ENCODE peak calls at places on chromosomes 3 and 15, in nine cellular contexts. G, Y, S, A, R, Z, N, F and Q are unnamed samples.

GRCh38 chr15:51580982-51581381 is 41.6 kb downstream of the DMXL2 start:
- DNase-seq in N (no peak), Z (no peak), A (no peak), R (no peak), G (no peak), F (no peak), S (no peak), Y (no peak), Q (no peak)

GRCh38 chr15:78035319-78035718 is 42.2 kb downstream of the TBC1D2B start:
- DNase-seq in Z (no peak), S (peak), R (no peak), N (peak), F (no peak), A (no peak), G (peak), Y (no peak), Q (no peak)

GRCh38 chr15:58065445-58066041 is at the start of gene ALDH1A2:
- DNase-seq in Y (no peak), S (peak), R (no peak), G (no peak), N (peak), A (no peak), F (no peak), Z (no peak), Q (no peak)

GRCh38 chr3:113531826-113532697 is at the start of gene SIDT1:
- DNase-seq in S (peak), F (no peak), R (no peak), G (no peak), Z (no peak), N (no peak), A (peak), Y (no peak), Q (no peak)

GRCh38 chr15:67701669-67702068 is 123.6 kb upstream of the SKOR1 start:
- DNase-seq in F (no peak), A (no peak), Y (peak), Z (peak), N (no peak), G (no peak), S (peak), R (no peak), Q (no peak)

GRCh38 chr3:129289201-129289921 is 10.7 kb downstream of the HMCES start:
- DNase-seq in G (peak), A (no peak), N (no peak), S (peak), F (no peak), Y (peak), R (no peak), Z (peak), Q (no peak)

GRCh38 chr3:58993547-58993946 is 56.3 kb downstream of the CFAP20DC start:
- DNase-seq in Y (no peak), S (no peak), N (no peak), Z (no peak), R (no peak), A (no peak), F (no peak), G (no peak), Q (no peak)

GRCh38 chr15:101127503-101128076 is 124.3 kb downstream of the CHSY1 start:
- DNase-seq in A (peak), S (peak), N (peak), G (peak), R (peak), F (no peak), Y (peak), Z (peak), Q (peak)

GRCh38 chr15:72312605-72313447 is 7.1 kb downstream of the CELF6 start:
- DNase-seq in A (peak), Y (peak), Z (peak), F (peak), N (peak), G (peak), R (peak), S (peak), Q (no peak)

GRCh38 chr3:166663194-166663593 is 716.9 kb downstream of the ZBBX start:
- DNase-seq in F (no peak), Y (no peak), G (no peak), Z (peak), N (no peak), R (no peak), S (no peak), A (peak), Q (no peak)

GRCh38 chr3:37660782-37661181 is 200.9 kb upstream of the CTDSPL start:
- DNase-seq in N (no peak), F (no peak), R (no peak), A (no peak), S (no peak), Y (no peak), G (no peak), Z (no peak), Q (no peak)

GRCh38 chr3:50271314-50272072 is 2.5 kb downstream of the SEMA3B start:
- DNase-seq in R (no peak), Z (no peak), F (no peak), S (no peak), A (no peak), G (no peak), Y (no peak), N (no peak), Q (no peak)

GRCh38 chr3:8657804-8658311 is 13.3 kb upstream of the SSUH2 start:
- DNase-seq in A (peak), Y (no peak), S (no peak), G (no peak), R (no peak), Z (no peak), N (no peak), F (no peak), Q (no peak)

GRCh38 chr3:187758318-187758717 is 13.1 kb upstream of the BCL6 start:
- DNase-seq in R (no peak), F (no peak), A (no peak), G (no peak), Y (no peak), Z (no peak), N (no peak), S (no peak), Q (no peak)

GRCh38 chr3:113005622-113006021 is 14.8 kb downstream of the GTPBP8 start:
- DNase-seq in N (no peak), F (no peak), R (no peak), A (no peak), Z (no peak), G (no peak), Y (no peak), S (no peak), Q (no peak)

GRCh38 chr3:98961161-98962155 is 60.0 kb upstream of the DCBLD2 start:
- DNase-seq in Y (peak), R (peak), A (peak), G (peak), N (no peak), Z (peak), S (peak), F (no peak), Q (peak)

GRCh38 chr15:52653451-52653964 is 25.7 kb downstream of the ATOSA start:
- DNase-seq in R (no peak), F (no peak), S (peak), Y (peak), N (no peak), A (peak), Z (peak), G (peak), Q (peak)

GRCh38 chr3:25462495-25462894 is 34.4 kb downstream of the RARB start:
- DNase-seq in F (no peak), N (no peak), S (no peak), G (no peak), A (no peak), Y (no peak), R (no peak), Z (no peak), Q (no peak)

GRCh38 chr15:62067448-62068044 is 769 bp downstream of the C2CD4A start:
- DNase-seq in S (peak), Z (no peak), N (no peak), Y (no peak), R (no peak), F (no peak), G (peak), A (peak), Q (no peak)

GRCh38 chr15:82647045-82647834 is at the start of gene CPEB1:
- DNase-seq in F (no peak), Y (peak), A (no peak), G (peak), R (no peak), Z (peak), N (peak), S (peak), Q (no peak)

GRCh38 chr3:33372218-33373081 is 67.8 kb downstream of the UBP1 start:
- DNase-seq in F (no peak), A (peak), G (peak), N (peak), S (peak), Z (peak), Y (peak), R (no peak), Q (peak)

GRCh38 chr3:42134867-42135464 is 43.8 kb downstream of the TRAK1 start:
- DNase-seq in Y (no peak), Z (no peak), A (no peak), N (no peak), S (no peak), F (peak), G (no peak), R (no peak), Q (no peak)

GRCh38 chr15:43316007-43316968 is 14.1 kb downstream of the LCMT2 start:
- DNase-seq in Y (peak), S (peak), N (no peak), A (no peak), Z (peak), G (peak), R (no peak), F (no peak), Q (no peak)

GRCh38 chr15:80161473-80162016 is 8.7 kb downstream of the FAH start:
- DNase-seq in N (no peak), S (no peak), R (no peak), Y (no peak), A (no peak), Z (no peak), F (no peak), G (no peak), Q (no peak)

GRCh38 chr3:17176757-17177156 is 292.0 kb downstream of the PLCL2 start:
- DNase-seq in F (no peak), S (no peak), G (no peak), Y (no peak), N (no peak), R (no peak), Z (no peak), A (no peak), Q (no peak)

GRCh38 chr15:69849232-69849610 is 248.5 kb downstream of the TLE3 start:
- DNase-seq in A (no peak), G (peak), Z (no peak), F (no peak), Y (peak), N (no peak), R (no peak), S (no peak), Q (no peak)

GRCh38 chr3:177429772-177430171 is 232.5 kb upstream of the TBL1XR1 start:
- DNase-seq in S (no peak), A (no peak), G (no peak), Y (no peak), N (no peak), Z (no peak), F (no peak), R (no peak), Q (no peak)

GRCh38 chr3:177427540-177427939 is 230.3 kb upstream of the TBL1XR1 start:
- DNase-seq in F (no peak), S (no peak), Y (peak), A (peak), R (no peak), Z (peak), N (no peak), G (peak), Q (no peak)

GRCh38 chr3:177429066-177429465 is 231.8 kb upstream of the TBL1XR1 start:
- DNase-seq in A (no peak), G (no peak), R (no peak), Z (no peak), N (no peak), F (no peak), Y (no peak), S (no peak), Q (no peak)

GRCh38 chr3:177431525-177432255 is 234.4 kb upstream of the TBL1XR1 start:
- DNase-seq in R (no peak), Z (no peak), S (peak), F (peak), N (no peak), Y (no peak), A (no peak), G (peak), Q (no peak)

GRCh38 chr3:177430653-177431052 is 233.4 kb upstream of the TBL1XR1 start:
- DNase-seq in F (no peak), A (no peak), Z (no peak), S (no peak), N (no peak), Y (no peak), G (no peak), R (no peak), Q (no peak)
- H3K4me3 ChIP-seq in F (no peak), A (no peak), Z (no peak), S (no peak), N (no peak), Y (no peak), G (no peak), R (no peak), Q (no peak)

GRCh38 chr3:15207836-15208504 is 1.9 kb downstream of the CAPN7 start:
- DNase-seq in N (no peak), G (no peak), Z (peak), A (no peak), R (no peak), S (no peak), Y (peak), F (no peak), Q (no peak)
- H3K4me3 ChIP-seq in N (peak), G (peak), Z (peak), A (peak), R (peak), S (peak), Y (peak), F (peak), Q (peak)

GRCh38 chr3:160565442-160566403 is at the start of gene KPNA4:
- DNase-seq in N (peak), A (peak), R (peak), G (peak), F (peak), S (peak), Z (peak), Y (peak), Q (peak)

GRCh38 chr3:160568989-160569388 is 3.6 kb upstream of the KPNA4 start:
- DNase-seq in A (no peak), Y (no peak), Z (no peak), R (no peak), F (no peak), N (no peak), S (no peak), G (no peak), Q (no peak)

GRCh38 chr3:160569874-160570273 is 4.5 kb upstream of the KPNA4 start:
- DNase-seq in A (no peak), Z (no peak), Y (no peak), R (no peak), N (no peak), S (no peak), G (no peak), F (no peak), Q (no peak)

GRCh38 chr3:160566499-160566898 is 1.1 kb upstream of the KPNA4 start:
- DNase-seq in N (no peak), S (no peak), Y (no peak), R (no peak), G (no peak), F (no peak), Z (no peak), A (peak), Q (no peak)

GRCh38 chr3:160567774-160568173 is 2.4 kb upstream of the KPNA4 start:
- DNase-seq in N (no peak), A (no peak), R (no peak), Z (no peak), G (no peak), F (no peak), S (no peak), Y (no peak), Q (no peak)
- H3K4me3 ChIP-seq in N (no peak), A (no peak), R (no peak), Z (no peak), G (no peak), F (no peak), S (no peak), Y (no peak), Q (no peak)

GRCh38 chr15:64688770-64689169 is 86.6 kb downstream of the RBPMS2 start:
- DNase-seq in Y (no peak), S (no peak), N (no peak), Z (no peak), R (no peak), G (no peak), A (no peak), F (no peak), Q (no peak)

GRCh38 chr15:64692166-64692565 is 83.2 kb downstream of the RBPMS2 start:
- DNase-seq in Y (no peak), S (no peak), N (peak), F (no peak), Z (no peak), A (no peak), R (no peak), G (no peak), Q (no peak)

GRCh38 chr15:64690578-64691296 is 84.7 kb downstream of the RBPMS2 start:
- DNase-seq in F (no peak), N (no peak), S (peak), Z (no peak), G (no peak), R (no peak), Y (no peak), A (no peak), Q (no peak)

GRCh38 chr15:64688179-64688578 is 87.2 kb downstream of the RBPMS2 start:
- DNase-seq in Z (no peak), Y (no peak), G (no peak), S (no peak), N (no peak), F (no peak), A (no peak), R (no peak), Q (no peak)

GRCh38 chr15:64690008-64690407 is 85.4 kb downstream of the RBPMS2 start:
- DNase-seq in G (no peak), R (no peak), Z (no peak), Y (no peak), S (no peak), F (no peak), N (no peak), A (no peak), Q (no peak)
- H3K4me3 ChIP-seq in G (no peak), R (no peak), Z (no peak), Y (no peak), S (no peak), F (no peak), N (no peak), A (no peak), Q (no peak)

DNA sequence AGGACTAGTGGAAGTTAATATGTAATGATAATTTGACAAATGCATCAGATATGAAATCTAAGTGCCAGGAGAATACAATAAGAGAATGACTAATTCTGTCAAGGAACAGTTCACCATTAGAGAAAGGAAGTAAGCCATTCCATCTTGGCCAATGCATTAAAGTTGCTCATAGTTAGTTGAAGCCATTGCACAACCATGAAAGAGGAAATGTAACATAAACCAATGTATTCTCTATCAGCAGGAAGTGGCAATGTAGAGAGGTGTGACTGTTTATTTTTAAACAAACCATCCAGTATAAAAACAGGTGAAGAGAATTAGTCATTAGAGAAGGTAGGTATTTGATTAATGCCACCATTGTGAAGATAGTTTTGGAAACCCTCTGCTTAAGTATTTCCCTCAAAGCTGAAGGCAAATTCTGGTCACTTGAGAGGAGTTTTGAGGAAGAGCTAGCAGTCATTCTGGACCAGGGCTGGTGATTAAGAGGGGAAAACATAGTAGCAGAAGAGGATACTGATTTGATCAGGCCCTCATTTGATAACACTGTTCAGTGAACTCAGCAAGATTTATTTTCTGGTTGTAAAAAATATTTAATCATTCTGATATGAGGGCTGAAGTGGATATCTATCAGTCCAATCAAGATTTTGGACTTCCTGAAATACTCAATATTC is 10.8 kb upstream of the ANXA2 start:
- DNase-seq in R (no peak), Y (peak), N (no peak), A (peak), S (peak), F (no peak), G (peak), Z (peak), Q (peak)
- H3K4me3 ChIP-seq in R (no peak), Y (no peak), N (no peak), A (peak), S (no peak), F (no peak), G (no peak), Z (no peak), Q (no peak)